ENCODE peak calls at places on chromosomes 1 and 21, in four cellular contexts. L is K562, S is SK-N-SH, Q is HepG2. U is an unnamed sample.

GRCh38 chr21:34180826-34181359 is 107.5 kb downstream of the MRPS6 start:
- DNase-seq in L (no peak), S (no peak), Q (peak), U (no peak)

GRCh38 chr1:35029756-35030155 is 2.0 kb downstream of the ZMYM6 start:
- DNase-seq in L (no peak), S (no peak), Q (no peak), U (no peak)

GRCh38 chr1:34378968-34379729 is 202.4 kb downstream of the C1orf94 start:
- DNase-seq in L (peak), S (peak), Q (no peak), U (no peak)

GRCh38 chr21:46393451-46393940 is 65.2 kb upstream of the DIP2A start:
- DNase-seq in L (peak), S (no peak), Q (peak), U (no peak)

GRCh38 chr1:28341591-28341990 is 12.8 kb downstream of the MED18 start:
- DNase-seq in L (no peak), S (no peak), Q (no peak), U (no peak)

GRCh38 chr21:34570315-34570714 is 44.6 kb downstream of the RCAN1 start:
- DNase-seq in L (no peak), S (no peak), Q (no peak), U (no peak)

GRCh38 chr1:183472488-183473285 is at the start of gene SMG7:
- DNase-seq in L (peak), S (no peak), Q (no peak), U (no peak)

GRCh38 chr1:11028018-11028417 is 15.6 kb downstream of the TARDBP start:
- DNase-seq in L (no peak), S (no peak), Q (no peak), U (no peak)

GRCh38 chr1:235075121-235075954 is 53.3 kb downstream of the TOMM20 start:
- DNase-seq in L (no peak), S (no peak), Q (peak), U (peak)

GRCh38 chr1:117138556-117138955 is 17.0 kb upstream of the TRIM45 start:
- DNase-seq in L (no peak), S (no peak), Q (no peak), U (no peak)

GRCh38 chr1:212981025-212981495 is 30.7 kb downstream of the VASH2 start:
- DNase-seq in L (no peak), S (no peak), Q (no peak), U (no peak)

GRCh38 chr1:81174811-81175476 is 625.8 kb upstream of the ADGRL2 start:
- DNase-seq in L (no peak), S (no peak), Q (no peak), U (no peak)

GRCh38 chr1:44826375-44827196 is 16.5 kb downstream of the PTCH2 start:
- DNase-seq in L (peak), S (peak), Q (peak), U (no peak)

GRCh38 chr1:212915245-212916091 is 34.9 kb upstream of the VASH2 start:
- DNase-seq in L (peak), S (peak), Q (peak), U (no peak)

GRCh38 chr21:46196733-46197132 is 12.5 kb upstream of the SPATC1L start:
- DNase-seq in L (no peak), S (peak), Q (no peak), U (no peak)

GRCh38 chr1:201461193-201461657 is 7.8 kb downstream of the PHLDA3 start:
- DNase-seq in L (no peak), S (no peak), Q (peak), U (no peak)

GRCh38 chr1:99662581-99663208 is 16.8 kb downstream of the PALMD start:
- DNase-seq in L (no peak), S (no peak), Q (no peak), U (no peak)

GRCh38 chr21:45396620-45396995 is 8.4 kb upstream of the COL18A1 start:
- DNase-seq in L (no peak), S (no peak), Q (no peak), U (no peak)

GRCh38 chr1:27992271-27992670 is 32.5 kb downstream of the XKR8 start:
- DNase-seq in L (no peak), S (no peak), Q (no peak), U (no peak)

GRCh38 chr1:5927506-5928370 is 64.5 kb downstream of the NPHP4 start:
- DNase-seq in L (no peak), S (no peak), Q (no peak), U (no peak)

GRCh38 chr1:21914880-21915640 is 22.1 kb downstream of the HSPG2 start:
- DNase-seq in L (peak), S (peak), Q (no peak), U (no peak)

GRCh38 chr1:90339822-90340221 is 344.9 kb downstream of the ZNF326 start:
- DNase-seq in L (no peak), S (no peak), Q (no peak), U (no peak)

GRCh38 chr1:33443705-33444180 is 12.8 kb upstream of the PHC2 start:
- DNase-seq in L (no peak), S (no peak), Q (no peak), U (no peak)

GRCh38 chr1:186076006-186076405 is 299.0 kb downstream of the TPR start:
- DNase-seq in L (no peak), S (no peak), Q (no peak), U (no peak)

GRCh38 chr1:1286313-1287261 is 6.4 kb downstream of the SCNN1D start:
- DNase-seq in L (peak), S (no peak), Q (no peak), U (no peak)

GRCh38 chr1:151537112-151537511 is 3.0 kb upstream of the TUFT1 start:
- DNase-seq in L (no peak), S (no peak), Q (no peak), U (no peak)

GRCh38 chr1:78682527-78682926 is 32.9 kb downstream of the IFI44 start:
- DNase-seq in L (no peak), S (no peak), Q (no peak), U (no peak)

GRCh38 chr1:172941945-172942344 is 108.8 kb downstream of the TNFSF18 start:
- DNase-seq in L (no peak), S (no peak), Q (no peak), U (no peak)

GRCh38 chr1:101236546-101237228 is at the start of gene S1PR1:
- DNase-seq in L (peak), S (peak), Q (no peak), U (peak)

GRCh38 chr21:42632336-42632751 is 21.1 kb upstream of the PDE9A start:
- DNase-seq in L (no peak), S (no peak), Q (no peak), U (no peak)

GRCh38 chr21:19400223-19400770 is 996.7 kb upstream of the TMPRSS15 start:
- DNase-seq in L (no peak), S (no peak), Q (no peak), U (no peak)

GRCh38 chr21:15210235-15210678 is 145.5 kb upstream of the NRIP1 start:
- DNase-seq in L (no peak), S (no peak), Q (peak), U (no peak)

GRCh38 chr1:206658264-206658980 is 23.1 kb downstream of the DYRK3 start:
- DNase-seq in L (peak), S (peak), Q (no peak), U (no peak)

GRCh38 chr1:205351984-205352713 is 4.6 kb downstream of the KLHDC8A start:
- DNase-seq in L (no peak), S (peak), Q (peak), U (no peak)

GRCh38 chr1:52569333-52570265 is 16.7 kb upstream of the TUT4 start:
- DNase-seq in L (no peak), S (no peak), Q (no peak), U (no peak)

GRCh38 chr1:97761637-97762036 is 159.2 kb downstream of the DPYD start:
- DNase-seq in L (no peak), S (no peak), Q (no peak), U (no peak)

DNA sequence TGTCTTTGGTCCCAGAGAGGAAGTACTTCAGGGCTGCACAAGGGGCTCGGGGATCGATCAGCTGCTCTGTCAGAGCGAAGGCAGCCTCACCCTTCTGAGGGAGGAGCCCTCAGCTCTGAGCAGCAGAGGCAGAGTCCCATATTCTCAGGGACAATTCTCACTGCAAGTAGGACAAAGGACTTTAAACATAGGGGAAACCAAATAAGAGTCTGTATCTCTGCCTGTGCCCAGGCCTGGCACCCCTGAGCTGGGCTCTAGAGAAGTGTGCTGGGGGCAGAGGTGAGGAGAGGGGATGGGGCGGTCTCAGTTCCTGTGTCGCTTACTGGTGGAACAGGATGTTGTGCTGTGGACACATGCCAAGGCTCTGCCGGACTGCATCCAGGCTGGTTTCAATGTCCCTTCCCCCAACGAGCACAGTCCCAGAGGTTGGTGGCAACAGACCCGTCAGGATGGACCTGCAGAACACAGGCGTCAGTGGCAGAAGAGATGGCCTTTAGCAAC is 76.6 kb downstream of the ABCA4 start:
- DNase-seq in L (no peak), S (no peak), Q (peak), U (no peak)
- TF ChIP-seq FOXM1 in L (no peak), S (no peak), Q (no peak), U (no peak)

DNA sequence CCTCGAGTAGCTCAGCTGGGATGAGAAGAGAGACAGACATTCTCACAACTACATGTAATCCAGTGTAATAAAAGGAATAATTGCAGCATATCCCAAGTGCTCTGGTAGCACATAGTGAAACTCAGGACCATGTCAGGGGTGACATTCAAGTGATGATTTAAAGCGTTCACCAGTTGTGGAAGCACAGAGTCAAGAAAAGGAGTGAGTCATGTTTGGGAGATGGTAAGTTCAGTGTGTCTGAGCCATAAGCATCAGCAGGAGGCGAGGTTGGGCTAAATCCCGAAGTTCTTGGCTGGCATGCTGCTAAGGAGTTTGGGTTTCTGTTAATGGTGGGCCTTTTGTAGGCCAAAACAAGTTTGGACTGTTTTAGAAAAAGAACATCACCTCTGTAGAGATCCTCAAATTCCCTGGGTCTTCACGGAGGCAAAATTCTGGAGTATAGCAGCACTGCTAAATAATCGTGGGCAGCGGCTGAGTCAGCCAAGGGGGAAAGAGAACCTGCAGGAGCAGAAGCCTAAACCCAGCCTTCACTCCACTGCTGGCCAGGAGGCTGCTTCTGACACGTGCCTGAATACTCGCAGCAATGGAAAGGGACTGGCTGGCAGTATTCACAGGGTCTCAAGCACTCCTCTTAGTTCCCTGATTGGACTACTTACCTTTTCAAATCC is 7.2 kb upstream of the NHLH1 start:
- DNase-seq in L (no peak), S (no peak), Q (no peak), U (no peak)
- TF ChIP-seq SIN3A in L (no peak), S (no peak), Q (no peak), U (no peak)

GRCh38 chr1:14415396-14415795 is 183.1 kb upstream of the KAZN start:
- DNase-seq in L (peak), S (peak), Q (no peak), U (no peak)
- TF ChIP-seq FOXM1 in L (no peak), S (no peak), Q (no peak), U (no peak)

GRCh38 chr1:2893473-2894120 is 92.1 kb upstream of the TTC34 start:
- DNase-seq in L (no peak), S (no peak), Q (no peak), U (no peak)
- TF ChIP-seq SIN3A in L (no peak), S (no peak), Q (no peak), U (no peak)

GRCh38 chr1:30840904-30841598 is 67.5 kb downstream of the SDC3 start:
- DNase-seq in L (no peak), S (no peak), Q (no peak), U (no peak)
- TF ChIP-seq FOXM1 in L (no peak), S (no peak), Q (no peak), U (no peak)

GRCh38 chr1:74375376-74375775 is 137.0 kb downstream of the LRRC53 start:
- DNase-seq in L (no peak), S (no peak), Q (no peak), U (no peak)
- TF ChIP-seq SIN3A in L (no peak), S (no peak), Q (no peak), U (no peak)

GRCh38 chr1:25360596-25361581 is 22.8 kb downstream of the TMEM50A start:
- DNase-seq in L (peak), S (no peak), Q (no peak), U (no peak)
- TF ChIP-seq FOXM1 in L (no peak), S (no peak), Q (no peak), U (no peak)

GRCh38 chr1:54012862-54013261 is 5.1 kb downstream of the LDLRAD1 start:
- DNase-seq in L (no peak), S (peak), Q (no peak), U (no peak)
- TF ChIP-seq SIN3A in L (no peak), S (no peak), Q (no peak), U (no peak)

GRCh38 chr1:179080866-179081695 is 789 bp upstream of the TOR3A start:
- DNase-seq in L (no peak), S (no peak), Q (no peak), U (no peak)

GRCh38 chr1:179083533-179083932 is 1.7 kb downstream of the TOR3A start:
- DNase-seq in L (no peak), S (no peak), Q (no peak), U (peak)

GRCh38 chr1:179082308-179083030 is 599 bp downstream of the TOR3A start:
- DNase-seq in L (peak), S (peak), Q (peak), U (no peak)

GRCh38 chr1:179081696-179082307 is at the start of gene TOR3A:
- DNase-seq in L (peak), S (peak), Q (peak), U (peak)

GRCh38 chr1:179083031-179083345 is 1.1 kb downstream of the TOR3A start:
- DNase-seq in L (no peak), S (peak), Q (no peak), U (no peak)
- TF ChIP-seq FOXM1 in L (no peak), S (no peak), Q (no peak), U (no peak)

DNA sequence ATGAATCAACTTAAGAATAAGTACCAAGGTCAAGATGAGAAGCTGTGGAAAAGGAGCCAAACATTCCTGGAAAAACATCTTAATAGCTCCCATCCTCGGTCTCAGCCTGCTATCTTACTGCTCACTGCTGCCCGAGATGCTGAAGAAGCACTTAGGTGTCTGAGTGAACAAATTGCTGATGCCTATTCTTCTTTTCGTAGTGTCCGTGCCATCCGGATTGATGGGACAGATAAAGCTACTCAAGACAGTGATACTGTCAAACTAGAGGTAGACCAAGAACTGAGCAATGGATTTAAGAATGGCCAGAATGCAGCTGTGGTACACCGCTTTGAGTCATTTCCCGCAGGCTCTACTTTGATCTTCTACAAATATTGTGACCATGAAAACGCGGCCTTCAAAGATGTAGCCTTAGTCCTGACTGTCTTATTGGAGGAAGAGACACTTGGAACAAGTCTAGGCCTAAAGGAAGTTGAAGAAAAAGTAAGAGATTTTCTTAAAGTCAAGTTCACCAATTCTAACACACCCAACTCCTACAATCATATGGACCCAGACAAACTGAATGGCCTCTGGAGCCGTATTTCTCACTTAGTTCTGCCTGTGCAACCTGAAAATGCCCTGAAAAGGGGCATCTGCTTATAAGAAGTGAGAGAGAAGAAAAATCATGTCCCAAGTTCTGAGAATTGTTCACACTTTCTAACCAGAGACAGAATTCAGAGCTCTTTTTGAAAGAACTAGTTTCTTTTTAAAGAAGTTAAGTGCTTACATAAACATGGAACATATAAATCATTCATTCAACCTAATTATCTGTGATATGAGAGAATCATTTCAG is 35.7 kb downstream of the TOR1AIP1 start:
- DNase-seq in L (no peak), S (no peak), Q (no peak), U (no peak)
- TF ChIP-seq SIN3A in L (no peak), S (no peak), Q (no peak), U (no peak)